ENCODE peak calls at places on chromosome 21, in ten cellular contexts. J is endothelial cell of umbilical vein, L is HCT116, A is breast epithelium, C is stomach, X is HL-60, V is GM23338, B is K562, E is suprapubic skin, Q is SK-N-SH. H is an unnamed sample.

GRCh38 chr21:42746593-42747266 is 93.3 kb downstream of the PDE9A start:
- DNase-seq in J (no peak), L (no peak), A (no peak), C (peak), X (peak), V (no peak), B (no peak), E (no peak), Q (no peak), H (peak)

GRCh38 chr21:36436829-36437744 is 42.8 kb downstream of the CLDN14 start:
- DNase-seq in J (no peak), L (no peak), A (no peak), C (no peak), X (peak), V (no peak), B (no peak), E (no peak), Q (no peak), H (no peak)

GRCh38 chr21:42438316-42439205 is 34.9 kb downstream of the UBASH3A start:
- DNase-seq in J (no peak), L (no peak), A (no peak), C (no peak), X (no peak), V (no peak), B (no peak), E (no peak), Q (no peak), H (no peak)

GRCh38 chr21:15015622-15016471 is 49.0 kb downstream of the NRIP1 start:
- DNase-seq in J (no peak), L (no peak), A (no peak), C (no peak), X (no peak), V (no peak), B (no peak), E (no peak), Q (no peak), H (no peak)

GRCh38 chr21:40118527-40118926 is 251.3 kb downstream of the PCP4 start:
- DNase-seq in J (no peak), L (no peak), A (no peak), C (no peak), X (no peak), V (peak), B (no peak), E (no peak), Q (no peak), H (no peak)

GRCh38 chr21:33682992-33683627 is 40.8 kb downstream of the ITSN1 start:
- DNase-seq in J (peak), L (peak), A (no peak), C (no peak), X (no peak), V (no peak), B (no peak), E (no peak), Q (no peak), H (no peak)

GRCh38 chr21:30102881-30103280 is 63.7 kb downstream of the CLDN17 start:
- DNase-seq in J (no peak), L (no peak), A (no peak), C (no peak), X (peak), V (no peak), B (no peak), E (no peak), Q (no peak), H (no peak)

GRCh38 chr21:45417951-45418300 is 13.0 kb downstream of the COL18A1 start:
- DNase-seq in J (no peak), L (no peak), A (no peak), C (no peak), X (no peak), V (no peak), B (no peak), E (no peak), Q (no peak), H (no peak)

GRCh38 chr21:14356771-14357170 is 26.2 kb downstream of the HSPA13 start:
- DNase-seq in J (no peak), L (no peak), A (no peak), C (no peak), X (no peak), V (no peak), B (no peak), E (no peak), Q (no peak), H (no peak)

GRCh38 chr21:29513535-29513934 is 214.8 kb downstream of the BACH1 start:
- DNase-seq in J (no peak), L (no peak), A (no peak), C (no peak), X (no peak), V (no peak), B (no peak), E (no peak), Q (no peak), H (no peak)

GRCh38 chr21:46227811-46228344 is 696 bp downstream of the LSS start:
- DNase-seq in J (peak), L (no peak), A (no peak), C (no peak), X (no peak), V (peak), B (no peak), E (peak), Q (no peak), H (peak)

GRCh38 chr21:41071410-41071809 is 96.5 kb upstream of the BACE2 start:
- DNase-seq in J (no peak), L (no peak), A (no peak), C (no peak), X (peak), V (peak), B (no peak), E (no peak), Q (peak), H (no peak)

GRCh38 chr21:31498985-31499384 is 154.9 kb upstream of the TIAM1 start:
- DNase-seq in J (no peak), L (no peak), A (no peak), C (no peak), X (no peak), V (peak), B (no peak), E (no peak), Q (no peak), H (no peak)
- TF ChIP-seq CTCF in J (no peak), L (no peak), A (no peak), C (no peak), X (no peak), V (no peak), B (no peak), E (no peak), Q (no peak), H (no peak)

GRCh38 chr21:43864313-43864805 is 664 bp upstream of the AGPAT3 start:
- DNase-seq in J (peak), L (peak), A (peak), C (peak), X (peak), V (peak), B (peak), E (no peak), Q (peak), H (peak)
- TF ChIP-seq POLR2AphosphoS5 in J (peak), L (peak), A (peak), C (peak), X (peak), V (peak), B (no peak), E (no peak), Q (no peak), H (peak)

DNA sequence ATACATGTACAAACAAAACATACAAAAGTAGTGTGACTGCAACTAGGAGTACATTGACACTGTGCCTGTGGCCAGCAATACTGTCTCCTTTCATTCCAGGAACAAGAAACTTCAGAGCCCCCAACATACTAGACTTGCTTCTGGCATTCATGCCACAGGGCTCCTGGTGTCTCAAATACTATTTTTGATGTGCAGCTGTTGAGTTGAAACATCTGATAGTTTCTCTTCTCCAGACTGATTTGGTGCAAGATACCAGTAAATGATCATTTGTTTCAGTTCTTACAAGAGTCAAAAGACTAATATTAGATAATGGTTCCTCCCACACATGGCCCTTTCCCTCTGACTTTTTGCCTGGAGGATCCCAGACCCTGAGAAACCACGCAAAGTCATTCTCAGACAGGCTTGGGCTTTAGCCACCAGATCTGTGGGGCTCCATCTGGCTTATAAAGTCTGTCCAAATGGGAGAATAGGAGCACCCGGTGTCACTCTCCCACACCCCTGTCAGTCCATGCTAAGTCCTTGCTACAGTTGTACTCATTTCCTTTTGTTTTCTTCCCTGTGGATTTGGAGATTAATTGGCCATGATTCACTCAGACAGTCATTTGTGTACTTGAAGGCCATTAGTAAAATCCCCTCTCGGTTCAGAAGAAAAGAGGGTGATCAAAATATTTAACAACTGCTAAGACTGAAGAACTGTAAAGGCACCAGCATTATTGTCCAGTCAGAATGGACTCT is 163.5 kb upstream of the RUNX1 start:
- DNase-seq in J (peak), L (no peak), A (no peak), C (no peak), X (no peak), V (no peak), B (no peak), E (no peak), Q (no peak), H (no peak)
- H3K27ac ChIP-seq in J (no peak), L (no peak), A (peak), C (no peak), X (no peak), V (no peak), B (no peak), E (no peak), Q (peak), H (no peak)

GRCh38 chr21:44010429-44010828 is 1.7 kb upstream of the TRAPPC10 start:
- DNase-seq in J (no peak), L (no peak), A (no peak), C (no peak), X (peak), V (peak), B (peak), E (peak), Q (no peak), H (no peak)

GRCh38 chr21:44013380-44014088 is 1.4 kb downstream of the TRAPPC10 start:
- DNase-seq in J (peak), L (no peak), A (no peak), C (no peak), X (peak), V (peak), B (no peak), E (peak), Q (peak), H (no peak)

GRCh38 chr21:44012474-44013379 is 618 bp downstream of the TRAPPC10 start:
- DNase-seq in J (peak), L (no peak), A (peak), C (peak), X (peak), V (peak), B (peak), E (peak), Q (peak), H (peak)

GRCh38 chr21:44011123-44011773 is 861 bp upstream of the TRAPPC10 start:
- DNase-seq in J (no peak), L (no peak), A (no peak), C (no peak), X (no peak), V (no peak), B (no peak), E (peak), Q (peak), H (no peak)

DNA sequence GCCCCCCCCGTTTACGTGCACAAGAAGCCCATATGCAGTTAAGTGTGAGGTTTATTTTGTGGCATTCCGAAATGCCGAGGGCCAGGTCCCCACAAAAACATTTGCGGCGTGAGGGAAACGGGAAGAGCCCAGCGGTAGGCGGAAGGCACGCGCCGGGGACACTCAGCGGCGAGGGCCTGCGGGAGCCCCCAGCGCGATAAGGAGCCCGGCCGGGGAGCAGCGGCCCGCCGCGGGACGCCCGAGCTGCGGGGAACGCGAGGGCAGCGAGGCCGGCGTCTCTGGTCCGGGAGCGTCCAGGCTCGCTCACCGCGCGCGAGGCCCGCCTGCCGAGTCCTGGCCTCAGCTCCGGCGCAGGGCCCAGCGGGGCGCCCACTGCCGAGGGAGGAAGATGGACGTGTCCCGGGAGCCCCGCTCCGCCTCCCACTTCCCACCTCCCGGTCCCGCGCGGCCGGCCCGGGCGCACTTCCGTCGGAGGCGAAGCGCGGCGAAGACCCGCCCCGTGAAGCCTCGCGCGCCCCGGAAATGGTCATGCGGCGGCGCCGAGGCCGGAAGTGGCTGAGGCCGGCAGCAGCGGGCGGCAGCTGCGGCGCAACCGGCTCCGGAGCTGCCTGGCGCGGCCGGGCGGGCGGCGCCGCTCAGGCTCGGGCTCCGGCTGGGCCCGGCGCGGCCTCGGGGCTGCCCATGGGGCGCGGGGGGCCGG is at the start of gene TRAPPC10:
- DNase-seq in J (peak), L (peak), A (peak), C (peak), X (peak), V (peak), B (peak), E (peak), Q (peak), H (peak)
- TF ChIP-seq CTCF in J (no peak), L (no peak), A (no peak), C (no peak), X (no peak), V (no peak), B (no peak), E (no peak), Q (no peak), H (no peak)